ENCODE peak calls at places on chromosomes 3 and 15, in five cellular contexts. V is heart left ventricle, Y is K562, Z is ovary, C is uterus. R is an unnamed sample.

GRCh38 chr3:104629038-104629437 is 737.7 kb upstream of the ALCAM start:
- DNase-seq in Z (no peak), Y (no peak), C (no peak), V (no peak), R (no peak)

GRCh38 chr3:116045251-116045770 is 400.0 kb downstream of the LSAMP start:
- DNase-seq in Y (peak), Z (no peak), V (no peak), C (no peak), R (no peak)

GRCh38 chr15:33913459-33913858 is 54.8 kb upstream of the CHRM5 start:
- DNase-seq in V (no peak), C (no peak), Y (no peak), Z (no peak), R (no peak)

GRCh38 chr3:71305246-71306206 is 278.0 kb downstream of the FOXP1 start:
- DNase-seq in Z (peak), Y (no peak), C (no peak), V (no peak), R (peak)

GRCh38 chr15:93983501-93983900 is 247.9 kb upstream of the MCTP2 start:
- DNase-seq in V (no peak), Y (no peak), C (peak), Z (peak), R (no peak)

GRCh38 chr15:90956551-90957104 is 1.9 kb downstream of the RCCD1 start:
- DNase-seq in V (peak), C (peak), Z (peak), Y (peak), R (peak)

GRCh38 chr3:21055015-21055414 is 696.0 kb downstream of the ZNF385D start:
- DNase-seq in V (no peak), Y (no peak), C (no peak), Z (no peak), R (no peak)

GRCh38 chr3:38247366-38248035 is 18.1 kb upstream of the SLC22A13 start:
- DNase-seq in C (no peak), Y (no peak), Z (no peak), V (no peak), R (no peak)

GRCh38 chr15:52171386-52171785 is 19.8 kb downstream of the GNB5 start:
- DNase-seq in V (no peak), Z (no peak), Y (no peak), C (no peak), R (peak)

GRCh38 chr3:61078016-61078415 is 173.2 kb downstream of the FHIT start:
- DNase-seq in Y (no peak), Z (no peak), V (no peak), C (no peak), R (no peak)

GRCh38 chr3:187069857-187070516 is 69.3 kb downstream of the RPL39L start:
- DNase-seq in C (no peak), Y (no peak), Z (no peak), V (no peak), R (no peak)

GRCh38 chr3:131526801-131527347 is 24.1 kb upstream of the MRPL3 start:
- DNase-seq in V (peak), Z (peak), Y (peak), C (no peak), R (no peak)

GRCh38 chr3:179720196-179720595 is 67.4 kb downstream of the USP13 start:
- DNase-seq in Y (no peak), Z (no peak), V (no peak), C (no peak), R (no peak)

GRCh38 chr15:75138016-75138999 is 63.4 kb upstream of the C15orf39 start:
- DNase-seq in V (no peak), C (no peak), Z (no peak), Y (no peak), R (no peak)

GRCh38 chr3:126049289-126050049 is 34.5 kb downstream of the SLC41A3 start:
- DNase-seq in Y (no peak), C (no peak), Z (no peak), V (no peak), R (no peak)

GRCh38 chr3:135215516-135215915 is 420.5 kb downstream of the EPHB1 start:
- DNase-seq in V (no peak), Z (no peak), C (no peak), Y (no peak), R (no peak)

GRCh38 chr3:12195231-12195630 is 36.5 kb upstream of the TIMP4 start:
- DNase-seq in V (no peak), Z (no peak), Y (no peak), C (no peak), R (no peak)

GRCh38 chr15:28899061-28899738 is 13.4 kb downstream of the APBA2 start:
- DNase-seq in Z (no peak), Y (no peak), C (no peak), V (no peak), R (no peak)

GRCh38 chr15:78105541-78106241 is 13.3 kb downstream of the SH2D7 start:
- DNase-seq in Y (no peak), C (no peak), V (no peak), Z (no peak), R (no peak)

GRCh38 chr3:37569991-37570390 is 291.7 kb upstream of the CTDSPL start:
- DNase-seq in V (no peak), C (no peak), Y (no peak), Z (no peak), R (no peak)

GRCh38 chr3:128447561-128448013 is 19.1 kb downstream of the DNAJB8 start:
- DNase-seq in Z (no peak), C (no peak), Y (no peak), V (no peak), R (no peak)

DNA sequence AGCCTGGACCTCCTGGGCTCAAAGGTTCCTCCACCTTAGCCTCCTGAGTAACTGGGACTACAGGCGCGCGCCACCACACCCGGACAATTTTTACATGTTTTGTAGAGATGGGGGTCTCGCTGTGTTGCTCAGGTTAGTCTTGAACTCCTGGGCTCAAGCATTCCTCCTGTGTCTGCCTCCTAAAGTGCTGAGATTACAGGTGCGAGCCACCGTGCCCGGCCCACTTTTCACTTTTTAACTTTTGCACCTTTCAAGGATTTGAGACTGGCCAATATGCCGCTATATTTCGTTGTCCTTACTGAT is 782 bp upstream of the ITGB5 start:
- DNase-seq in C (no peak), Y (no peak), Z (no peak), V (no peak), R (no peak)
- H3K27ac ChIP-seq in C (peak), Y (no peak), Z (no peak), V (peak), R (no peak)

GRCh38 chr3:11185144-11185543 is 30.9 kb downstream of the HRH1 start:
- DNase-seq in V (no peak), C (no peak), Z (no peak), Y (no peak), R (no peak)
- H3K27ac ChIP-seq in V (peak), C (peak), Z (peak), Y (no peak), R (no peak)

GRCh38 chr3:46461971-46462910 is 2.5 kb downstream of the LTF start:
- DNase-seq in Z (no peak), V (no peak), Y (no peak), C (no peak), R (no peak)
- H3K27ac ChIP-seq in Z (no peak), V (peak), Y (no peak), C (no peak), R (no peak)

GRCh38 chr3:175836622-175837021 is 977.5 kb downstream of the NAALADL2 start:
- DNase-seq in V (no peak), Z (no peak), Y (no peak), C (no peak), R (no peak)
- H3K27ac ChIP-seq in V (no peak), Z (no peak), Y (no peak), C (no peak), R (no peak)

GRCh38 chr3:172750368-172751187 is at the start of gene ECT2:
- DNase-seq in C (peak), Y (peak), V (peak), Z (peak), R (peak)
- H3K27ac ChIP-seq in C (peak), Y (peak), V (peak), Z (no peak), R (peak)

DNA sequence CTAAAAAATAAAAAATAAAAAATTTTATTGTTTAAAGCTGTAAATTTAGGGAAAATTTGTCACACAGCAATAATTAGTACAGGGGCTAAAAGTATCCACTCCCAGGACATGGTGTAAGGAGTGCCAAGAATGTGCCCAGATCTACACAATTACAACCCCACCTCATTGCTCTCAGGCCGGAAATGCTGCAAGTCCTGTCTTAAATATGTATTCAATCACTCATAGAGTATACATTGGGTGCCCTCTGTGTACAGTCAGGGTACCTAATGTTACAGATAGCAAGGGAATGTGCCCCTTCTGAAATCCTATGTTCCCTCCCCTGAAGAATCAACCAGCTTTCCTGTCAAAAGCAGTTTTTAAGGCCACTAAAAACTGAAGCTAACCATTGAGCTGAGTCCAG is 106.6 kb downstream of the MECOM start:
- DNase-seq in C (no peak), Z (no peak), Y (no peak), V (no peak), R (no peak)
- H3K27ac ChIP-seq in C (no peak), Z (no peak), Y (no peak), V (no peak), R (no peak)

DNA sequence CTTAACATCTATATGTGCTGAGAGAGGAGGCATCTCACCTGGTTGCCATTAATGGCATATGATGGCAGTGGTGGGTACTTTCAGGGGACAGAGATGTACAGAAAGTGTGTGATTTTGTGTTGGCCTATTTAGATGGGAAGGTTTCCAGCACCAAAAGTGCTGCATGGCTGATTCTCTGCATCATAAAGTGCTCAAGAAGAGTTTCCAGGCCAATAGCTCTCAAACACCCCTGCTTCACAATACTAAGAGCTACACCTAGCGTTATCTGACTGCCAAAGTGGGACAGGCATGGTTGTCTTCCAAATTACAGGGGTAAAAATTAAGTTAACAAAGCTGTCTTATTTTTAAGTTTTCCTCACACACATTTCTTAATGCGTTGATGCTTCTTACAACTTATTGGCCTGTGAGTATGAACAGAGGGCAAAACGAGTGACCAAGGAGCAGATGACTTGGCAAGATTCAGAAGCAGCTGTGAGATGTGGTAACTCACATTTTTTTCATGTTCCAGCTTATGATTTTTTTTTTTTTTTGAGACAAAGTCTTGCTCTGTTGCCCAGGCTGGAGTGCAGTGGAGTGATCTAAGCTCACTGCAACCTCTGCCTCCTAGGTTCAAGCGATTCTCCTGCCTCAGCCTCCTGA is 41.4 kb upstream of the VEPH1 start:
- DNase-seq in C (no peak), Y (no peak), Z (no peak), V (no peak), R (no peak)
- H3K27ac ChIP-seq in C (no peak), Y (no peak), Z (no peak), V (peak), R (no peak)

R was measured in naive thymus-derived CD4-positive, alpha-beta T cell.